ENCODE peak calls at places on chromosomes 1 and 21, in four cellular contexts. G is activated naive CD4-positive, alpha-beta T cell; B is head of caudate nucleus; A is body of pancreas. P is an unnamed sample.

GRCh38 chr1:185338719-185339622 is 21.9 kb upstream of the IVNS1ABP start:
- DNase-seq in B (no peak), G (no peak), A (peak), P (peak)

GRCh38 chr1:229759037-229759435 is 133.0 kb downstream of the URB2 start:
- DNase-seq in B (no peak), A (no peak), G (no peak), P (no peak)

GRCh38 chr1:56551691-56552090 is 27.7 kb downstream of the PLPP3 start:
- DNase-seq in A (no peak), G (no peak), B (no peak), P (no peak)

GRCh38 chr1:101247404-101248287 is 10.8 kb downstream of the S1PR1 start:
- DNase-seq in A (no peak), G (no peak), B (no peak), P (peak)

GRCh38 chr1:9767964-9768668 is 55.6 kb downstream of the CLSTN1 start:
- DNase-seq in A (no peak), G (no peak), B (no peak), P (no peak)

GRCh38 chr21:14968029-14968428 is 96.8 kb downstream of the NRIP1 start:
- DNase-seq in G (no peak), B (no peak), A (no peak), P (no peak)

GRCh38 chr1:25107643-25108010 is 124.7 kb downstream of the SYF2 start:
- DNase-seq in B (no peak), G (no peak), A (no peak), P (no peak)

GRCh38 chr1:205563927-205564441 is 59.5 kb downstream of the CDK18 start:
- DNase-seq in A (no peak), G (no peak), B (no peak), P (no peak)

GRCh38 chr1:212430955-212431394 is 1.7 kb upstream of the NENF start:
- DNase-seq in A (no peak), G (no peak), B (no peak), P (no peak)

GRCh38 chr1:236213534-236213933 is 68.2 kb downstream of the ERO1B start:
- DNase-seq in G (no peak), A (no peak), B (no peak), P (no peak)

GRCh38 chr1:228544021-228544850 is 57.1 kb downstream of the RNF187 start:
- DNase-seq in G (no peak), A (no peak), B (no peak), P (peak)

GRCh38 chr1:203454986-203455471 is 20.6 kb upstream of the PRELP start:
- DNase-seq in B (no peak), A (no peak), G (no peak), P (no peak)

GRCh38 chr1:47189844-47190562 is at the start of gene PDZK1IP1:
- DNase-seq in A (peak), G (no peak), B (no peak), P (no peak)

GRCh38 chr1:58652351-58653184 is 47.3 kb downstream of the MYSM1 start:
- DNase-seq in G (peak), A (peak), B (peak), P (peak)

GRCh38 chr1:3327936-3328590 is 126.4 kb upstream of the ARHGEF16 start:
- DNase-seq in B (no peak), A (no peak), G (no peak), P (no peak)

GRCh38 chr1:152034654-152035405 is 2.0 kb downstream of the S100A11 start:
- DNase-seq in B (no peak), G (peak), A (no peak), P (peak)

GRCh38 chr1:55585402-55585792 is 370.2 kb upstream of the USP24 start:
- DNase-seq in G (no peak), A (no peak), B (no peak), P (no peak)

GRCh38 chr21:42651515-42652401 is 1.7 kb upstream of the PDE9A start:
- DNase-seq in A (no peak), G (no peak), B (no peak), P (no peak)

GRCh38 chr1:48003741-48004503 is 6.7 kb upstream of the TRABD2B start:
- DNase-seq in B (no peak), A (no peak), G (no peak), P (no peak)

GRCh38 chr21:29753216-29753615 is 186.6 kb downstream of the GRIK1 start:
- DNase-seq in A (no peak), G (no peak), B (no peak), P (no peak)

GRCh38 chr21:42220138-42220701 is 1.3 kb downstream of the ABCG1 start:
- DNase-seq in G (peak), B (peak), A (peak), P (peak)